ENCODE peak calls at places on chromosome 5, in six cellular contexts. One of them, this sample, is unnamed.

GRCh38 chr5:153084476-153084875 is 406.0 kb upstream of the GRIA1 start:
- DNase-seq in A549: no peak
- DNase-seq in suprapubic skin: no peak
- DNase-seq in ovary: no peak
- DNase-seq in transverse colon: no peak
- DNase-seq in H1: no peak
- DNase-seq in this sample: no peak

GRCh38 chr5:150627731-150628545 is 12.5 kb upstream of the SYNPO start:
- DNase-seq in A549: no peak
- DNase-seq in suprapubic skin: no peak
- DNase-seq in ovary: no peak
- DNase-seq in transverse colon: no peak
- DNase-seq in H1: no peak
- DNase-seq in this sample: no peak

GRCh38 chr5:114363837-114364236 is 2.0 kb downstream of the KCNN2 start:
- DNase-seq in A549: no peak
- DNase-seq in suprapubic skin: no peak
- DNase-seq in ovary: no peak
- DNase-seq in transverse colon: no peak
- DNase-seq in H1: no peak
- DNase-seq in this sample: no peak

GRCh38 chr5:68012429-68012828 is 203.1 kb upstream of the PIK3R1 start:
- DNase-seq in A549: no peak
- DNase-seq in suprapubic skin: no peak
- DNase-seq in ovary: no peak
- DNase-seq in transverse colon: no peak
- DNase-seq in H1: no peak
- DNase-seq in this sample: no peak

GRCh38 chr5:125038477-125038876 is 292.0 kb upstream of the ZNF608 start:
- DNase-seq in A549: no peak
- DNase-seq in suprapubic skin: no peak
- DNase-seq in ovary: no peak
- DNase-seq in transverse colon: no peak
- DNase-seq in H1: no peak
- DNase-seq in this sample: no peak

GRCh38 chr5:126514159-126515141 is 80.6 kb downstream of the ALDH7A1 start:
- DNase-seq in A549: no peak
- DNase-seq in suprapubic skin: no peak
- DNase-seq in ovary: peak
- DNase-seq in transverse colon: no peak
- DNase-seq in H1: peak
- DNase-seq in this sample: no peak

GRCh38 chr5:6631441-6631840 is 1.4 kb downstream of the NSUN2 start:
- DNase-seq in A549: no peak
- DNase-seq in suprapubic skin: no peak
- DNase-seq in ovary: no peak
- DNase-seq in transverse colon: no peak
- DNase-seq in H1: no peak
- DNase-seq in this sample: no peak

GRCh38 chr5:126104951-126105350 is 318.3 kb upstream of the GRAMD2B start:
- DNase-seq in A549: no peak
- DNase-seq in suprapubic skin: no peak
- DNase-seq in ovary: no peak
- DNase-seq in transverse colon: no peak
- DNase-seq in H1: no peak
- DNase-seq in this sample: no peak

GRCh38 chr5:104498281-104498680 is 935.7 kb upstream of the NUDT12 start:
- DNase-seq in A549: no peak
- DNase-seq in suprapubic skin: no peak
- DNase-seq in ovary: no peak
- DNase-seq in transverse colon: no peak
- DNase-seq in H1: no peak
- DNase-seq in this sample: no peak

GRCh38 chr5:157342822-157343402 is 77.0 kb downstream of the CYFIP2 start:
- DNase-seq in A549: peak
- DNase-seq in suprapubic skin: no peak
- DNase-seq in ovary: no peak
- DNase-seq in transverse colon: peak
- DNase-seq in H1: peak
- DNase-seq in this sample: no peak

GRCh38 chr5:140344683-140345423 is 1.6 kb downstream of the HBEGF start:
- DNase-seq in A549: no peak
- DNase-seq in suprapubic skin: no peak
- DNase-seq in ovary: no peak
- DNase-seq in transverse colon: peak
- DNase-seq in H1: no peak
- DNase-seq in this sample: no peak

DNA sequence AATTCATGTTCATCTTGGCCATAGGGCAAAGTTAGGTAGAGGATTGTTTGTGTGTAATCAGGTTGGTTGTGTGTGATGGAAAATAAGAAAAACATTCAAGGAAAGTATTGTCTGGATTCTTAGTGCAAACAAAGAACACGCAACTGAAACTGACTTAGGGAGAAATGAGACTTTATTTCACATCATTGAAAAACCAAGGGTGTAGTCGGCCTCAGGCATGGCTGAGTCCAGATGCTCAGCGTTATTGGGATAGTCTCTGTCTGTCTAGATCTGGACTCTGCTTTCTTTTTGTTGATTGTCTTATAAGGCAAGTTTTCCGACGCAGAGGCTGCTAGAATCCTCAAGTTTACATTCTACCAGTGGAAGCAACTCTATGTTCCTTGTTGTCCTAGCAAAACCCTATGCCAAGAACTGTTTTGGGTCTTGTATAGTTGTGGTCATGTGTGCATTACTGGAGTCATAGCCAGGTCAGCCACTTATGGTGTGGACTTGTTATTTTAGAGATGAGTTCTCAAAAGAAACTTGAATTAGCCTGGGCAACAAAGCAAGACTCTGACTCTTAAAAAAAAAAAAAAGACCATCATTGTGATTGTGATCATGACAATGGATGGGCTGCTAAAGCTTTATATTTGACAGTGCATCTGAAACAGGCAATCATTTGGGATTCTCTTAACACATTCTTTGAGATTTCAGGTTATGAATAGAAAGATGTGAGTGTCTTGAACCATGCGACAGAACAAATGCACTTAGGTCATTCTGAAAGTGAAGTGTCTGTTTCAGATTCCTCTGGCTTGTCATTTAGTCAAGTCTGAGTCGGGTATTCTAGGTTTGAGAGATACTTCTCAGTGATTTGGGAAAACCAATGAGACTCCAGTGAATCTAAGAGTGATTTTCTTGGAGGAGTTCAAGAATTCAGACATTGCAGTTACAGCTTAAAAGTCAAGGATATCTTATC is 82.6 kb downstream of the DOCK2 start:
- DNase-seq in A549: no peak
- DNase-seq in suprapubic skin: no peak
- DNase-seq in ovary: no peak
- DNase-seq in transverse colon: no peak
- DNase-seq in H1: no peak
- DNase-seq in this sample: no peak
- TF ChIP-seq EP300 in A549: no peak
- TF ChIP-seq EP300 in suprapubic skin: no peak
- TF ChIP-seq EP300 in ovary: no peak
- TF ChIP-seq EP300 in transverse colon: no peak
- TF ChIP-seq EP300 in H1: no peak
- TF ChIP-seq EP300 in this sample: no peak

GRCh38 chr5:178107889-178108288 is 5.4 kb upstream of the N4BP3 start:
- DNase-seq in A549: no peak
- DNase-seq in suprapubic skin: no peak
- DNase-seq in ovary: no peak
- DNase-seq in transverse colon: no peak
- DNase-seq in H1: no peak
- DNase-seq in this sample: no peak
- H3K4me3 ChIP-seq in A549: no peak
- H3K4me3 ChIP-seq in suprapubic skin: no peak
- H3K4me3 ChIP-seq in ovary: no peak
- H3K4me3 ChIP-seq in transverse colon: no peak
- H3K4me3 ChIP-seq in H1: no peak
- H3K4me3 ChIP-seq in this sample: no peak

GRCh38 chr5:179258001-179258921 is 87.0 kb downstream of the ADAMTS2 start:
- DNase-seq in A549: no peak
- DNase-seq in suprapubic skin: no peak
- DNase-seq in ovary: no peak
- DNase-seq in transverse colon: peak
- DNase-seq in H1: no peak
- DNase-seq in this sample: no peak
- TF ChIP-seq CTCF in A549: no peak
- TF ChIP-seq CTCF in suprapubic skin: no peak
- TF ChIP-seq CTCF in ovary: no peak
- TF ChIP-seq CTCF in transverse colon: no peak
- TF ChIP-seq CTCF in H1: no peak
- TF ChIP-seq CTCF in this sample: no peak

DNA sequence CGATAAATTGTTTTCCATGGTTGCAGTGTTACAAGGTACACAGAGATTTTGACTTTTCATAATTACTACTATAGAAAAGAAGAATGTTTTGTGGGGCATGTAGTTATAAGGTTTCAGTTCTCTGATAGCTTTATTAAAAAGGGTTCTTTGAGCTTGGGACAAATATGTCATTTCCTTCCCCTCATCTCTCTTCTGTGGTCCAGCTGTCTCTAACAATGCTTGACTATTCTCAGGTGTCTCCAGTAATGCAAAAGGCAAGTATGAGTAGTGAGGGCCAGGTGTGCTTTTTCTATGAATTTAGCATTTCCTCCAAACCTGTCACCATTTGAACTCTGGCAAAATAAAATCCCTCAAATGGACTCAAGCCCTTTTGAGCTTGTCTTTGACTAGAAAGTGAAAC is 84.3 kb downstream of the SLF1 start:
- DNase-seq in A549: no peak
- DNase-seq in suprapubic skin: no peak
- DNase-seq in ovary: no peak
- DNase-seq in transverse colon: no peak
- DNase-seq in H1: no peak
- DNase-seq in this sample: no peak
- TF ChIP-seq EP300 in A549: no peak
- TF ChIP-seq EP300 in suprapubic skin: no peak
- TF ChIP-seq EP300 in ovary: no peak
- TF ChIP-seq EP300 in transverse colon: no peak
- TF ChIP-seq EP300 in H1: no peak
- TF ChIP-seq EP300 in this sample: no peak